ENCODE peak calls at places on chromosomes 7 and 10, in four cellular contexts. One of them, this sample, is unnamed.

GRCh38 chr10:131049051-131049450 is 262.5 kb downstream of the TCERG1L start:
- DNase-seq in left ventricle myocardium inferior: no peak
- DNase-seq in esophagus muscularis mucosa: no peak
- DNase-seq in endothelial cell of umbilical vein: no peak
- DNase-seq in this sample: no peak

GRCh38 chr7:55992346-55992745 is 28.0 kb downstream of the NIPSNAP2 start:
- DNase-seq in left ventricle myocardium inferior: no peak
- DNase-seq in esophagus muscularis mucosa: no peak
- DNase-seq in endothelial cell of umbilical vein: peak
- DNase-seq in this sample: no peak

GRCh38 chr10:123870260-123870659 is 21.3 kb downstream of the CPXM2 start:
- DNase-seq in left ventricle myocardium inferior: no peak
- DNase-seq in esophagus muscularis mucosa: no peak
- DNase-seq in endothelial cell of umbilical vein: no peak
- DNase-seq in this sample: no peak

GRCh38 chr10:22244001-22244400 is 26.2 kb upstream of the EBLN1 start:
- DNase-seq in left ventricle myocardium inferior: no peak
- DNase-seq in esophagus muscularis mucosa: no peak
- DNase-seq in endothelial cell of umbilical vein: no peak
- DNase-seq in this sample: no peak

GRCh38 chr10:70858759-70859158 is 29.6 kb downstream of the PCBD1 start:
- DNase-seq in left ventricle myocardium inferior: no peak
- DNase-seq in esophagus muscularis mucosa: no peak
- DNase-seq in endothelial cell of umbilical vein: no peak
- DNase-seq in this sample: no peak

GRCh38 chr10:112783653-112784426 is 166.2 kb upstream of the TCF7L2 start:
- DNase-seq in left ventricle myocardium inferior: peak
- DNase-seq in esophagus muscularis mucosa: peak
- DNase-seq in endothelial cell of umbilical vein: no peak
- DNase-seq in this sample: no peak

GRCh38 chr10:72297281-72297967 is 23.7 kb downstream of the DDIT4 start:
- DNase-seq in left ventricle myocardium inferior: peak
- DNase-seq in esophagus muscularis mucosa: peak
- DNase-seq in endothelial cell of umbilical vein: peak
- DNase-seq in this sample: peak

GRCh38 chr10:71860243-71861029 is 9.4 kb upstream of the PSAP start:
- DNase-seq in left ventricle myocardium inferior: peak
- DNase-seq in esophagus muscularis mucosa: peak
- DNase-seq in endothelial cell of umbilical vein: peak
- DNase-seq in this sample: peak

GRCh38 chr7:96045919-96046318 is 273.6 kb downstream of the DYNC1I1 start:
- DNase-seq in left ventricle myocardium inferior: no peak
- DNase-seq in esophagus muscularis mucosa: no peak
- DNase-seq in endothelial cell of umbilical vein: no peak
- DNase-seq in this sample: no peak

GRCh38 chr10:130412317-130412716 is 276.1 kb downstream of the GLRX3 start:
- DNase-seq in left ventricle myocardium inferior: no peak
- DNase-seq in esophagus muscularis mucosa: no peak
- DNase-seq in endothelial cell of umbilical vein: no peak
- DNase-seq in this sample: no peak

GRCh38 chr7:93046641-93047040 is 71.1 kb downstream of the SAMD9 start:
- DNase-seq in left ventricle myocardium inferior: no peak
- DNase-seq in esophagus muscularis mucosa: no peak
- DNase-seq in endothelial cell of umbilical vein: no peak
- DNase-seq in this sample: no peak

GRCh38 chr7:22356855-22357310 is at the start of gene RAPGEF5:
- DNase-seq in left ventricle myocardium inferior: no peak
- DNase-seq in esophagus muscularis mucosa: no peak
- DNase-seq in endothelial cell of umbilical vein: no peak
- DNase-seq in this sample: no peak

GRCh38 chr7:27064169-27064568 is 31.6 kb downstream of the HOXA1 start:
- DNase-seq in left ventricle myocardium inferior: no peak
- DNase-seq in esophagus muscularis mucosa: no peak
- DNase-seq in endothelial cell of umbilical vein: peak
- DNase-seq in this sample: no peak

GRCh38 chr7:750111-750905 is 23.2 kb upstream of the PRKAR1B start:
- DNase-seq in left ventricle myocardium inferior: no peak
- DNase-seq in esophagus muscularis mucosa: no peak
- DNase-seq in endothelial cell of umbilical vein: no peak
- DNase-seq in this sample: no peak

GRCh38 chr10:27822286-27822685 is 76.7 kb upstream of the MKX start:
- DNase-seq in left ventricle myocardium inferior: no peak
- DNase-seq in esophagus muscularis mucosa: no peak
- DNase-seq in endothelial cell of umbilical vein: no peak
- DNase-seq in this sample: peak

GRCh38 chr7:72152171-72153131 is 259.7 kb downstream of the CALN1 start:
- DNase-seq in left ventricle myocardium inferior: no peak
- DNase-seq in esophagus muscularis mucosa: peak
- DNase-seq in endothelial cell of umbilical vein: no peak
- DNase-seq in this sample: no peak

GRCh38 chr10:125148021-125148439 is 12.3 kb downstream of the CTBP2 start:
- DNase-seq in left ventricle myocardium inferior: no peak
- DNase-seq in esophagus muscularis mucosa: peak
- DNase-seq in endothelial cell of umbilical vein: no peak
- DNase-seq in this sample: no peak

GRCh38 chr10:68560916-68561691 is 967 bp downstream of the TET1 start:
- DNase-seq in left ventricle myocardium inferior: peak
- DNase-seq in esophagus muscularis mucosa: no peak
- DNase-seq in endothelial cell of umbilical vein: no peak
- DNase-seq in this sample: no peak

GRCh38 chr10:97067716-97068391 is 117.9 kb downstream of the SLIT1 start:
- DNase-seq in left ventricle myocardium inferior: no peak
- DNase-seq in esophagus muscularis mucosa: no peak
- DNase-seq in endothelial cell of umbilical vein: no peak
- DNase-seq in this sample: no peak

GRCh38 chr10:77479586-77479985 is 158.0 kb downstream of the KCNMA1 start:
- DNase-seq in left ventricle myocardium inferior: no peak
- DNase-seq in esophagus muscularis mucosa: no peak
- DNase-seq in endothelial cell of umbilical vein: no peak
- DNase-seq in this sample: no peak

GRCh38 chr10:51950371-51950995 is 251.1 kb upstream of the CSTF2T start:
- DNase-seq in left ventricle myocardium inferior: no peak
- DNase-seq in esophagus muscularis mucosa: no peak
- DNase-seq in endothelial cell of umbilical vein: no peak
- DNase-seq in this sample: no peak

GRCh38 chr7:23277359-23277989 is 21.7 kb upstream of the MALSU1 start:
- DNase-seq in left ventricle myocardium inferior: no peak
- DNase-seq in esophagus muscularis mucosa: no peak
- DNase-seq in endothelial cell of umbilical vein: peak
- DNase-seq in this sample: peak

GRCh38 chr7:158695726-158696452 is 8.7 kb downstream of the NCAPG2 start:
- DNase-seq in left ventricle myocardium inferior: peak
- DNase-seq in esophagus muscularis mucosa: no peak
- DNase-seq in endothelial cell of umbilical vein: peak
- DNase-seq in this sample: peak

GRCh38 chr10:124699471-124700292 is 44.5 kb downstream of the FAM53B start:
- DNase-seq in left ventricle myocardium inferior: peak
- DNase-seq in esophagus muscularis mucosa: no peak
- DNase-seq in endothelial cell of umbilical vein: no peak
- DNase-seq in this sample: no peak

GRCh38 chr10:28849821-28850220 is 172.5 kb downstream of the BAMBI start:
- DNase-seq in left ventricle myocardium inferior: no peak
- DNase-seq in esophagus muscularis mucosa: no peak
- DNase-seq in endothelial cell of umbilical vein: no peak
- DNase-seq in this sample: no peak

GRCh38 chr7:116339564-116339963 is 129.2 kb downstream of the TES start:
- DNase-seq in left ventricle myocardium inferior: no peak
- DNase-seq in esophagus muscularis mucosa: no peak
- DNase-seq in endothelial cell of umbilical vein: peak
- DNase-seq in this sample: no peak

GRCh38 chr10:17787087-17787942 is 21.8 kb upstream of the MRC1 start:
- DNase-seq in left ventricle myocardium inferior: no peak
- DNase-seq in esophagus muscularis mucosa: peak
- DNase-seq in endothelial cell of umbilical vein: peak
- DNase-seq in this sample: peak

GRCh38 chr7:30276203-30276900 is 8.0 kb upstream of the ZNRF2 start:
- DNase-seq in left ventricle myocardium inferior: no peak
- DNase-seq in esophagus muscularis mucosa: no peak
- DNase-seq in endothelial cell of umbilical vein: peak
- DNase-seq in this sample: peak

GRCh38 chr10:132471484-132471883 is 66.1 kb upstream of the INPP5A start:
- DNase-seq in left ventricle myocardium inferior: no peak
- DNase-seq in esophagus muscularis mucosa: no peak
- DNase-seq in endothelial cell of umbilical vein: no peak
- DNase-seq in this sample: no peak

GRCh38 chr7:85890244-85890811 is 703.5 kb upstream of the SEMA3D start:
- DNase-seq in left ventricle myocardium inferior: no peak
- DNase-seq in esophagus muscularis mucosa: no peak
- DNase-seq in endothelial cell of umbilical vein: peak
- DNase-seq in this sample: no peak

GRCh38 chr7:85719981-85720963 is 533.4 kb upstream of the SEMA3D start:
- DNase-seq in left ventricle myocardium inferior: no peak
- DNase-seq in esophagus muscularis mucosa: no peak
- DNase-seq in endothelial cell of umbilical vein: peak
- DNase-seq in this sample: no peak

GRCh38 chr7:106679153-106679931 is 18.4 kb upstream of the CCDC71L start:
- DNase-seq in left ventricle myocardium inferior: no peak
- DNase-seq in esophagus muscularis mucosa: no peak
- DNase-seq in endothelial cell of umbilical vein: peak
- DNase-seq in this sample: peak

GRCh38 chr7:417973-418601 is 101.6 kb downstream of the PDGFA start:
- DNase-seq in left ventricle myocardium inferior: no peak
- DNase-seq in esophagus muscularis mucosa: no peak
- DNase-seq in endothelial cell of umbilical vein: no peak
- DNase-seq in this sample: no peak

GRCh38 chr7:33183504-33183903 is 54.1 kb downstream of the BBS9 start:
- DNase-seq in left ventricle myocardium inferior: no peak
- DNase-seq in esophagus muscularis mucosa: no peak
- DNase-seq in endothelial cell of umbilical vein: no peak
- DNase-seq in this sample: no peak

GRCh38 chr7:131105803-131106680 is 221.6 kb upstream of the MKLN1 start:
- DNase-seq in left ventricle myocardium inferior: peak
- DNase-seq in esophagus muscularis mucosa: peak
- DNase-seq in endothelial cell of umbilical vein: peak
- DNase-seq in this sample: peak

GRCh38 chr10:88097092-88097894 is 233.9 kb downstream of the PTEN start:
- DNase-seq in left ventricle myocardium inferior: no peak
- DNase-seq in esophagus muscularis mucosa: no peak
- DNase-seq in endothelial cell of umbilical vein: no peak
- DNase-seq in this sample: no peak

GRCh38 chr10:4069491-4069890 is 284.5 kb upstream of the KLF6 start:
- DNase-seq in left ventricle myocardium inferior: no peak
- DNase-seq in esophagus muscularis mucosa: no peak
- DNase-seq in endothelial cell of umbilical vein: peak
- DNase-seq in this sample: peak
- H3K27ac ChIP-seq in left ventricle myocardium inferior: peak
- H3K27ac ChIP-seq in esophagus muscularis mucosa: no peak
- H3K27ac ChIP-seq in endothelial cell of umbilical vein: peak
- H3K27ac ChIP-seq in this sample: peak

DNA sequence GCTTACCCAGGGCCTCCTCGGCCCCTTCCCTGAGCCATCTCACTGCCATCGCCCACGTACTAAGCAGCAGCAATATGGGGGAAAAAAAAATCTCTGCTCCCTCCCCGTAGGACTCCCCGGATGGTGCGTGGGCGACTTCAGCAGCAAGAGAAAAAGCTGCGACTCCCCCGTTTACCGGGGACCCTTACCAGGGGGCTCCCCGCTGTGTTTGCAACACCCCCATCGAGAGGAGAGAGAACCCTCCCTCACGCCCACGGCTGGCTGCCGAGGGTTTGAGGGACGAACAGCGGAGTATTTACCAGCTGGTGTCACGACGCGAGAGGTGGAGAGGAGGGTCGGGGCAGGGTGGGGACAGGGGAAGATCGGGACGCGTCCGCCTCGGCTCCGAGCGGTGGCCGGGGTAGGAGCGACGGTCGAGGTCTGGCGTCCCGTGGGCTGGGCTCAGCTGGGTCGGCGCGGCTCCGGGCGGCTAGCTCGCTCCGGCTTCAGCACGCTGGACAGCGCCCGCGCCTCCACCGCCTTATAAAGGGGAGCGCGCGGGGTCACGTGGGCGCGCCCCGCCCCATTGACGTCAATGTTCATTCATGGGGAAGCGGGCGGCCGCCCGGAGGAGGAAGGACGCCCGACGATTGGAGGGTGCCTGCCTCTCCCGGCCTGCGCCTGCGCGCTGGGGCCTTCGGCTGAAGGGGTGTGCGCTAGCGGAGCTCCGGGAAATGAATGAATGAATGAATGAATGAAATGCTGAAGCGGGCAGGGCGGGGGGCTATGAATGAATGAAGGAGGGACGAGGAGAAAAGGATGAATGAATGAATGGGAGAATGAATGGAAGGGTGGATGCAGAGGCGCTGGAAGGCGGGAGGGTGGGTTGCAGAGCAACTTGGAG is at the start of gene VGF:
- DNase-seq in left ventricle myocardium inferior: peak
- DNase-seq in esophagus muscularis mucosa: peak
- DNase-seq in endothelial cell of umbilical vein: peak
- DNase-seq in this sample: peak
- H3K4me3 ChIP-seq in left ventricle myocardium inferior: peak
- H3K4me3 ChIP-seq in esophagus muscularis mucosa: peak
- H3K4me3 ChIP-seq in endothelial cell of umbilical vein: no peak
- H3K4me3 ChIP-seq in this sample: peak

GRCh38 chr7:102403563-102403962 is 7.4 kb downstream of the PRKRIP1 start:
- DNase-seq in left ventricle myocardium inferior: no peak
- DNase-seq in esophagus muscularis mucosa: no peak
- DNase-seq in endothelial cell of umbilical vein: no peak
- DNase-seq in this sample: no peak

GRCh38 chr7:102396710-102397019 is 502 bp downstream of the PRKRIP1 start:
- DNase-seq in left ventricle myocardium inferior: no peak
- DNase-seq in esophagus muscularis mucosa: no peak
- DNase-seq in endothelial cell of umbilical vein: no peak
- DNase-seq in this sample: no peak

GRCh38 chr7:102398543-102398942 is 2.4 kb downstream of the PRKRIP1 start:
- DNase-seq in left ventricle myocardium inferior: no peak
- DNase-seq in esophagus muscularis mucosa: no peak
- DNase-seq in endothelial cell of umbilical vein: no peak
- DNase-seq in this sample: no peak

GRCh38 chr7:102404005-102404861 is 8.1 kb downstream of the PRKRIP1 start:
- DNase-seq in left ventricle myocardium inferior: no peak
- DNase-seq in esophagus muscularis mucosa: no peak
- DNase-seq in endothelial cell of umbilical vein: peak
- DNase-seq in this sample: peak

DNA sequence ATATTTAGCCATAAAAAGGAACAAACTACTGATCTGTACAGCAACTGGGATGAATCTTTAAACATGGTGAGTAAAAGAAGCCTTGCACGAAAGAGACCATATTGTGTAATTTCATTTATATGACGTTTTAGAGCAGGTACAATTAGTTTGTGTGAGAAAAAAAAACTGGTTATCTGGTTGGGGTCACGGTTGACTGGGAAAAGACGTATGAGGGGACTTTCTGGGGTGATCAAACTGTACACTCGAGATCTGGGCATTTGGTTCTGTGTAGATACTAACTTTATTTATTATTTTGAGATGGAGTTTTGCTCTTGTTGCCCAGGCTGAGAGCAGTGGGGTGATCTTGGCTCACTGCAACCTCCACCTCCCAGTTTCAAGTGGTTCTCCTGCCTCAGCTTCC is 4.2 kb downstream of the PRKRIP1 start:
- DNase-seq in left ventricle myocardium inferior: no peak
- DNase-seq in esophagus muscularis mucosa: no peak
- DNase-seq in endothelial cell of umbilical vein: no peak
- DNase-seq in this sample: no peak
- H3K27ac ChIP-seq in left ventricle myocardium inferior: no peak
- H3K27ac ChIP-seq in esophagus muscularis mucosa: no peak
- H3K27ac ChIP-seq in endothelial cell of umbilical vein: no peak
- H3K27ac ChIP-seq in this sample: no peak

GRCh38 chr10:49297818-49298665 is 928 bp upstream of the C10orf71 start:
- DNase-seq in left ventricle myocardium inferior: peak
- DNase-seq in esophagus muscularis mucosa: no peak
- DNase-seq in endothelial cell of umbilical vein: no peak
- DNase-seq in this sample: no peak
- H3K4me3 ChIP-seq in left ventricle myocardium inferior: peak
- H3K4me3 ChIP-seq in esophagus muscularis mucosa: no peak
- H3K4me3 ChIP-seq in endothelial cell of umbilical vein: no peak
- H3K4me3 ChIP-seq in this sample: no peak

GRCh38 chr7:2638224-2638991 is 6.6 kb downstream of the TTYH3 start:
- DNase-seq in left ventricle myocardium inferior: peak
- DNase-seq in esophagus muscularis mucosa: no peak
- DNase-seq in endothelial cell of umbilical vein: no peak
- DNase-seq in this sample: peak
- H3K27ac ChIP-seq in left ventricle myocardium inferior: peak
- H3K27ac ChIP-seq in esophagus muscularis mucosa: peak
- H3K27ac ChIP-seq in endothelial cell of umbilical vein: no peak
- H3K27ac ChIP-seq in this sample: peak